ENCODE peak calls at places on chromosomes 4 and X, in five cellular contexts. I is fibroblast of pulmonary artery, Q is amygdala, E is MG63, O is GM03348. L is an unnamed sample.

GRCh38 chrX:108316456-108316855 is 121.8 kb downstream of the COL4A6 start:
- DNase-seq in I (no peak), Q (no peak), E (no peak), O (no peak), L (no peak)

GRCh38 chr4:154064244-154064643 is 275.4 kb upstream of the SFRP2 start:
- DNase-seq in I (no peak), Q (no peak), E (no peak), O (no peak), L (no peak)

GRCh38 chr4:156734965-156735895 is 236.4 kb downstream of the PDGFC start:
- DNase-seq in I (no peak), Q (no peak), E (no peak), O (peak; percentile 20), L (no peak)

GRCh38 chrX:154458954-154459829 is 1.1 kb downstream of the PLXNA3 start:
- DNase-seq in I (no peak), Q (no peak), E (peak; percentile 22), O (peak; percentile 36), L (peak; percentile 92)

GRCh38 chr4:65437102-65437501 is 233.2 kb downstream of the EPHA5 start:
- DNase-seq in I (peak; percentile 86), Q (no peak), E (no peak), O (no peak), L (no peak)

GRCh38 chrX:9942086-9942485 is 25.1 kb upstream of the CLDN34 start:
- DNase-seq in I (no peak), Q (no peak), E (no peak), O (no peak), L (no peak)

GRCh38 chr4:128483816-128484215 is 196.2 kb upstream of the PGRMC2 start:
- DNase-seq in I (peak; percentile 53), Q (no peak), E (peak; percentile 2), O (peak; percentile 82), L (peak; percentile 57)

GRCh38 chr4:159764343-159764952 is 661.6 kb downstream of the RAPGEF2 start:
- DNase-seq in I (peak; percentile 67), Q (no peak), E (peak; percentile 10), O (peak; percentile 43), L (peak; percentile 65)

GRCh38 chr4:73541251-73541650 is 59.7 kb downstream of the AFM start:
- DNase-seq in I (no peak), Q (no peak), E (no peak), O (no peak), L (no peak)